ENCODE peak calls at places on chromosomes 11 and 22, in eight cellular contexts. D, A, K, O, H, U, L and G are unnamed samples.

GRCh38 chr11:116853461-116854073 is 16.1 kb upstream of the APOA1 start:
- DNase-seq in D (no peak), A (no peak), K (no peak), O (no peak), H (no peak), U (peak), L (no peak), G (peak)

GRCh38 chr11:128316541-128317206 is 270.7 kb downstream of the ETS1 start:
- DNase-seq in D (no peak), A (no peak), K (no peak), O (no peak), H (no peak), U (no peak), L (no peak), G (no peak)

GRCh38 chr11:63919267-63920125 is 2.5 kb upstream of the RCOR2 start:
- DNase-seq in D (no peak), A (no peak), K (peak), O (no peak), H (no peak), U (no peak), L (peak), G (peak)

GRCh38 chr11:96055706-96056387 is 131.9 kb upstream of the MTMR2 start:
- DNase-seq in D (no peak), A (no peak), K (no peak), O (no peak), H (no peak), U (peak), L (no peak), G (no peak)

GRCh38 chr22:28783786-28784671 is 11.5 kb downstream of the CCDC117 start:
- DNase-seq in D (no peak), A (no peak), K (no peak), O (no peak), H (peak), U (no peak), L (no peak), G (no peak)

GRCh38 chr11:18650859-18651557 is 16.9 kb upstream of the SPTY2D1 start:
- DNase-seq in D (peak), A (no peak), K (peak), O (no peak), H (peak), U (peak), L (no peak), G (peak)

GRCh38 chr11:128488471-128488870 is 98.9 kb downstream of the ETS1 start:
- DNase-seq in D (peak), A (no peak), K (no peak), O (no peak), H (no peak), U (peak), L (no peak), G (no peak)

GRCh38 chr11:13271060-13271693 is 6.4 kb upstream of the BMAL1 start:
- DNase-seq in D (no peak), A (no peak), K (no peak), O (no peak), H (no peak), U (no peak), L (no peak), G (no peak)

GRCh38 chr11:47724041-47724729 is 9.0 kb upstream of the AGBL2 start:
- DNase-seq in D (peak), A (no peak), K (no peak), O (no peak), H (peak), U (peak), L (no peak), G (no peak)

GRCh38 chr11:133832096-133833081 is 12.9 kb downstream of the SPATA19 start:
- DNase-seq in D (no peak), A (no peak), K (no peak), O (no peak), H (no peak), U (no peak), L (no peak), G (no peak)

GRCh38 chr11:33736148-33736809 is at the start of gene CD59:
- DNase-seq in D (peak), A (peak), K (peak), O (peak), H (peak), U (peak), L (peak), G (peak)

GRCh38 chr11:89458646-89459045 is 32.5 kb downstream of the NOX4 start:
- DNase-seq in D (no peak), A (no peak), K (no peak), O (no peak), H (no peak), U (peak), L (no peak), G (no peak)

GRCh38 chr11:70526116-70527045 is 128.1 kb downstream of the CTTN start:
- DNase-seq in D (no peak), A (no peak), K (no peak), O (peak), H (peak), U (no peak), L (no peak), G (no peak)

GRCh38 chr22:42922374-42923177 is 65.5 kb upstream of the ARFGAP3 start:
- DNase-seq in D (no peak), A (no peak), K (no peak), O (no peak), H (no peak), U (no peak), L (no peak), G (no peak)

GRCh38 chr11:102338479-102339010 is 8.5 kb upstream of the BIRC2 start:
- DNase-seq in D (no peak), A (no peak), K (no peak), O (no peak), H (no peak), U (no peak), L (no peak), G (no peak)

GRCh38 chr11:113193077-113193476 is 121.3 kb upstream of the TTC12 start:
- DNase-seq in D (no peak), A (no peak), K (no peak), O (no peak), H (no peak), U (no peak), L (no peak), G (no peak)

GRCh38 chr11:76719281-76719680 is 48.7 kb upstream of the LRRC32 start:
- DNase-seq in D (no peak), A (no peak), K (no peak), O (no peak), H (no peak), U (no peak), L (no peak), G (no peak)

GRCh38 chr11:2787816-2788750 is 88.3 kb upstream of the KCNQ1OT1 start:
- DNase-seq in D (no peak), A (no peak), K (no peak), O (peak), H (peak), U (no peak), L (peak), G (no peak)

GRCh38 chr22:47012589-47013365 is 250.3 kb downstream of the TBC1D22A start:
- DNase-seq in D (no peak), A (no peak), K (no peak), O (peak), H (peak), U (peak), L (no peak), G (no peak)

GRCh38 chr11:2589538-2589934 is 110.3 kb downstream of the KCNQ1OT1 start:
- DNase-seq in D (no peak), A (no peak), K (no peak), O (peak), H (no peak), U (no peak), L (no peak), G (peak)

GRCh38 chr11:12377824-12378593 is 638 bp downstream of the PARVA start:
- DNase-seq in D (no peak), A (no peak), K (peak), O (peak), H (peak), U (peak), L (peak), G (no peak)

GRCh38 chr11:19920982-19921381 is 208.3 kb downstream of the NAV2 start:
- DNase-seq in D (no peak), A (no peak), K (no peak), O (no peak), H (no peak), U (peak), L (no peak), G (no peak)

GRCh38 chr11:111911563-111912401 is at the start of gene CRYAB:
- DNase-seq in D (peak), A (no peak), K (no peak), O (no peak), H (no peak), U (peak), L (peak), G (no peak)

GRCh38 chr11:35014352-35014751 is 97.9 kb downstream of the PDHX start:
- DNase-seq in D (peak), A (no peak), K (no peak), O (no peak), H (no peak), U (peak), L (no peak), G (no peak)
- TF ChIP-seq CTCF in D (no peak), A (no peak), K (no peak), O (no peak), H (no peak), U (no peak), L (no peak), G (no peak)

GRCh38 chr11:44923080-44923479 is 27.6 kb downstream of the TP53I11 start:
- DNase-seq in D (no peak), A (no peak), K (no peak), O (no peak), H (no peak), U (no peak), L (no peak), G (no peak)
- TF ChIP-seq CTCF in D (no peak), A (no peak), K (no peak), O (no peak), H (no peak), U (no peak), L (no peak), G (no peak)

GRCh38 chr11:28581286-28582242 is 473.4 kb downstream of the METTL15 start:
- DNase-seq in D (no peak), A (no peak), K (no peak), O (no peak), H (no peak), U (peak), L (no peak), G (no peak)
- TF ChIP-seq CTCF in D (no peak), A (no peak), K (no peak), O (no peak), H (no peak), U (no peak), L (no peak), G (no peak)

DNA sequence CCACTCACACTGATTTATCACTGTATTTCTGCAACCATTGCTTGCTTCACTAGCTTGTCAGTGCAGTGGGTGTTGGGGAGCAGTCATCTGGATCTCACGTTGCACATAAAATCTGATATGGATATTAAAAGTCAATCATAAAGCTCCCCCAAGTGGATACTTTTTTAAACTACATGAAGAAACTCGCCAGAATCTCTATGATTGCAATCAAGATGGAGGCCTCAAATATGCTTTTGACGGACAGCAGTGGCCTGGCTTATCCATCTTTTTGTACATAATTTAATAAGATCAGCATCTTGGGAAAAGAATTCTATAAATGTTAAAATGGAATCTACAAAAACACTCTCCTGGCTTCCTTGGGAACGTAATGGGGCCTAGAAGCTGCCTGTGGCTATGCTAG is 137.7 kb downstream of the WT1 start:
- DNase-seq in D (no peak), A (no peak), K (no peak), O (no peak), H (no peak), U (peak), L (no peak), G (peak)
- TF ChIP-seq CTCF in D (peak), A (peak), K (peak), O (no peak), H (peak), U (peak), L (no peak), G (no peak)